ENCODE peak calls at places on chromosome 11, in eight cellular contexts. P, V, L, W, A, T, F and Q are unnamed samples.

GRCh38 chr11:69167916-69168691 is 12.4 kb downstream of the SMIM38 start:
- DNase-seq in P (no peak), V (no peak), L (no peak), W (peak; percentile 39), A (peak; percentile 70), T (no peak), F (no peak), Q (no peak)

GRCh38 chr11:121626507-121626875 is 173.7 kb upstream of the SORL1-AS1 start:
- DNase-seq in P (no peak), V (no peak), L (no peak), W (no peak), A (no peak), T (no peak), F (no peak), Q (no peak)

GRCh38 chr11:46666516-46666915 is 33.9 kb downstream of the ARHGAP1 start:
- DNase-seq in P (peak; percentile 46), V (no peak), L (no peak), W (peak; percentile 50), A (no peak), T (no peak), F (no peak), Q (no peak)

GRCh38 chr11:35324183-35324582 is 95.2 kb downstream of the SLC1A2 start:
- DNase-seq in P (no peak), V (no peak), L (no peak), W (no peak), A (no peak), T (no peak), F (no peak), Q (no peak)

GRCh38 chr11:60906132-60906972 is at the start of gene PRPF19:
- DNase-seq in P (peak; percentile 98), V (peak; percentile 99), L (peak; percentile 47), W (peak; percentile 96), A (peak; percentile 96), T (peak; percentile 98), F (peak; percentile 99), Q (peak; percentile 97)

GRCh38 chr11:27886765-27887328 is 186.6 kb upstream of the BDNF start:
- DNase-seq in P (no peak), V (no peak), L (no peak), W (no peak), A (no peak), T (no peak), F (no peak), Q (no peak)

GRCh38 chr11:14269956-14270355 is 89.0 kb downstream of the RRAS2 start:
- DNase-seq in P (no peak), V (no peak), L (no peak), W (no peak), A (no peak), T (no peak), F (no peak), Q (no peak)

GRCh38 chr11:60950933-60951610 is 904 bp downstream of the SLC15A3 start:
- DNase-seq in P (no peak), V (peak; percentile 78), L (no peak), W (no peak), A (no peak), T (no peak), F (no peak), Q (no peak)

GRCh38 chr11:108196901-108197300 is 25.5 kb downstream of the NPAT start:
- DNase-seq in P (no peak), V (no peak), L (no peak), W (no peak), A (no peak), T (no peak), F (no peak), Q (no peak)

GRCh38 chr11:92227954-92228935 is 3.6 kb downstream of the FAT3 start:
- DNase-seq in P (no peak), V (no peak), L (no peak), W (no peak), A (no peak), T (no peak), F (no peak), Q (no peak)

GRCh38 chr11:69801513-69802335 is 17.5 kb downstream of the FGF3 start:
- DNase-seq in P (no peak), V (no peak), L (no peak), W (peak; percentile 12), A (no peak), T (no peak), F (peak; percentile 9), Q (peak; percentile 22)

GRCh38 chr11:48170176-48170839 is 46.3 kb upstream of the OR4B1 start:
- DNase-seq in P (no peak), V (no peak), L (no peak), W (peak; percentile 64), A (no peak), T (no peak), F (no peak), Q (no peak)

GRCh38 chr11:88384004-88384677 is 46.6 kb upstream of the CTSC start:
- DNase-seq in P (no peak), V (no peak), L (no peak), W (peak; percentile 68), A (peak; percentile 67), T (no peak), F (no peak), Q (no peak)

GRCh38 chr11:42770444-42771065 is 541.2 kb upstream of the API5 start:
- DNase-seq in P (peak; percentile 38), V (no peak), L (no peak), W (peak; percentile 39), A (peak; percentile 2), T (no peak), F (no peak), Q (peak; percentile 32)

GRCh38 chr11:58006940-58007339 is 16.7 kb upstream of the OR9Q1 start:
- DNase-seq in P (no peak), V (no peak), L (no peak), W (peak; percentile 78), A (peak; percentile 63), T (no peak), F (no peak), Q (no peak)

GRCh38 chr11:9755561-9755960 is 91.7 kb downstream of the SWAP70 start:
- DNase-seq in P (no peak), V (no peak), L (peak; percentile 70), W (peak; percentile 84), A (no peak), T (no peak), F (no peak), Q (no peak)

DNA sequence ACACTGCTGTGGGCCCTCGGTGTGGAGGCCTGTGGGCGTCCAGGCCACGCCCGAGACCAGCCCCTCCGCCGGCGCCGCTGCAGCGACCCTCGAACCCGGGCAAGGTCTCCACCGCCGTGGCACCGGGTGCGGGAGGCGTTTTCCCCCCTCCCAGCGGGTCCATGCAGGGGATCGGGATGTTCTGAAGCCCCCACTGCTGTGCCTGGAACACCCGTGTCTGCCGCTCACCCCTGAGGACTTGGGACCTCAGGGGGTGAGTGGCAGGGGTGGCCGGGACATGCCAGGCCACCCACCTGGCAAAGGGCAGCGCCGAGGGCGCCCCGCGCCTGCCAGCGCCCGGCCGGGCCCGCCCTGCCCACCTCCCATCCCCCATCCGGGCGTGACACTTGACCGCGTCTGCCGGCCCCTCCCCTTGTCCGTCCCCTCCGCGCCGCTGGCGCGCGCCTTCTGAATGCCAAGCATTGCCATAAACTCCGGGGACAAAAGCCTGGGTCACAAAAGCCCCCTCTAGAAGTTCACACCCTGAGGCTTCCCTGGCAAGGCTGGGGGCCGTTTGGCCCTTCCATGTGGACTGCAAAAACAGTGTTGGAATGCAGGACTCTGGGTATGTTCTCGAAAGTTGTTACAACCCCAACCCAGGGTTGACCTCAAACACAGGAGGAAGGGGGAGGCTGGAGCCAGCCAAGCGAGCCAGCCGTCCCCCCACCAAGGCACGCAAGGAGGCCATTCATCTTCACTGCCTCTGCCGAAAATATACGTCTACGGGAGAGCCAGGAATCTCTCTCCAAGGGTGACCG is 819 bp upstream of the KCNQ1OT1 start:
- DNase-seq in P (peak; percentile 56), V (peak; percentile 91), L (no peak), W (peak; percentile 25), A (no peak), T (peak; percentile 86), F (peak; percentile 35), Q (no peak)
- H3K4me3 ChIP-seq in P (peak overlapping the region; percentile 36), V (no peak overlapping the region), L (peak overlapping the region; percentile 62), W (peak overlapping the region; percentile 46), A (peak overlapping the region; percentile 33), T (peak overlapping the region; percentile 65), F (peak overlapping the region; percentile 53), Q (peak overlapping the region; percentile 60)

GRCh38 chr11:2913776-2914474 is 15.3 kb downstream of the PHLDA2 start:
- DNase-seq in P (no peak), V (no peak), L (no peak), W (no peak), A (no peak), T (no peak), F (no peak), Q (no peak)

GRCh38 chr11:2914475-2915195 is 14.6 kb downstream of the PHLDA2 start:
- DNase-seq in P (no peak), V (no peak), L (no peak), W (no peak), A (no peak), T (peak; percentile 86), F (no peak), Q (no peak)

GRCh38 chr11:2912498-2912897 is 16.7 kb downstream of the PHLDA2 start:
- DNase-seq in P (peak; percentile 86), V (no peak), L (peak; percentile 34), W (peak; percentile 68), A (peak; percentile 96), T (no peak), F (no peak), Q (no peak)

GRCh38 chr11:2912038-2912410 is 17.2 kb downstream of the PHLDA2 start:
- DNase-seq in P (peak; percentile 41), V (no peak), L (no peak), W (no peak), A (no peak), T (no peak), F (no peak), Q (no peak)

GRCh38 chr11:2913029-2913431 is 16.2 kb downstream of the PHLDA2 start:
- DNase-seq in P (no peak), V (no peak), L (no peak), W (peak; percentile 47), A (no peak), T (no peak), F (no peak), Q (no peak)
- H3K4me3 ChIP-seq in P (no peak overlapping the region), V (no peak overlapping the region), L (no peak overlapping the region), W (no peak overlapping the region), A (no peak overlapping the region), T (no peak overlapping the region), F (no peak overlapping the region), Q (no peak overlapping the region)

GRCh38 chr11:117836077-117836960 is 11.8 kb upstream of the FXYD2 start:
- DNase-seq in P (peak; percentile 83), V (peak; percentile 48), L (no peak), W (no peak), A (no peak), T (no peak), F (no peak), Q (no peak)
- H3K4me3 ChIP-seq in P (no peak overlapping the region), V (no peak overlapping the region), L (no peak overlapping the region), W (no peak overlapping the region), A (no peak overlapping the region), T (no peak overlapping the region), F (no peak overlapping the region), Q (no peak overlapping the region)

DNA sequence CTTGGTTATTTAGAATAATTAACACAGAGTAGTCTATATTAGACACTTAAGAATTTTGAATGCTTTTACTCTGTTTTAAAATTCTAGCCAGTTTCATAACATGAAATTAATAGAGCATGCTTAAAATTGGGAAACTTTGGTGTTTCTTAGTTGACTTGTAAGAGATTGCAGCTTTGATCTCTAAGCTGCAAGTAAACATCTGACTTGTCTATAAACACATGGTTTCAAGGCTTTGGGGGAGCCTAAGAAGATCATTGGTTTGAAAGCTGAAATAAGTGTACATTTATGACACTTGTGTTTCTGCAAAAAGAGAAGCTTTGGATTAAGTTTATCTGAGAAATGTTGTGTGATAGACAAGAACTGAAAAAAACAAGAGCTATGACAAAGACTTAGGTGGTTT is 37.8 kb downstream of the YAP1 start:
- DNase-seq in P (no peak), V (no peak), L (no peak), W (no peak), A (no peak), T (no peak), F (no peak), Q (no peak)
- H3K4me3 ChIP-seq in P (no peak overlapping the region), V (no peak overlapping the region), L (no peak overlapping the region), W (no peak overlapping the region), A (no peak overlapping the region), T (no peak overlapping the region), F (no peak overlapping the region), Q (no peak overlapping the region)